ENCODE peak calls at places on chromosome 14, in ten cellular contexts. G is NB4, P is IMR-90, V is GM12878, Z is right lobe of liver, A is vagina, F is upper lobe of left lung, S is body of pancreas, X is uterus, Y is HepG2. B is an unnamed sample.

GRCh38 chr14:69354383-69355154 is 43.5 kb downstream of the ERH start:
- DNase-seq in Y (peak; percentile 16), P (peak; percentile 5), A (no peak), Z (no peak), V (peak; percentile 87), G (no peak), S (no peak), X (no peak), F (no peak), B (peak; percentile 44)

GRCh38 chr14:57078054-57078453 is 190.7 kb downstream of the EXOC5 start:
- DNase-seq in P (no peak), Y (no peak), A (no peak), V (no peak), F (no peak), S (no peak), Z (no peak), G (no peak), X (no peak), B (no peak)

GRCh38 chr14:77041837-77042557 is 13.5 kb upstream of the IRF2BPL start:
- DNase-seq in V (no peak), A (no peak), Z (peak; percentile 68), G (peak; percentile 50), S (peak; percentile 86), X (peak; percentile 72), P (peak; percentile 98), Y (no peak), F (no peak), B (peak; percentile 52)

GRCh38 chr14:88868558-88869159 is 44.2 kb downstream of the TTC8 start:
- DNase-seq in V (no peak), A (no peak), Y (peak; percentile 12), P (peak; percentile 23), S (no peak), Z (no peak), F (no peak), X (no peak), G (peak; percentile 31), B (no peak)

GRCh38 chr14:45104571-45104970 is 20.7 kb downstream of the PRPF39 start:
- DNase-seq in G (no peak), A (no peak), P (no peak), V (no peak), X (no peak), Z (no peak), S (no peak), Y (no peak), F (no peak), B (no peak)

GRCh38 chr14:104252256-104253215 is 114.1 kb downstream of the KIF26A start:
- DNase-seq in G (no peak), F (no peak), P (no peak), V (no peak), S (no peak), Z (no peak), X (no peak), Y (no peak), A (peak; percentile 27), B (peak; percentile 29)

GRCh38 chr14:101537286-101537685 is 24.0 kb upstream of the DIO3 start:
- DNase-seq in Z (no peak), F (no peak), G (no peak), A (no peak), Y (no peak), P (no peak), S (no peak), V (no peak), X (no peak), B (no peak)

GRCh38 chr14:34604990-34605389 is 25.0 kb downstream of the SNX6 start:
- DNase-seq in Y (no peak), X (no peak), V (no peak), F (no peak), G (no peak), A (no peak), S (no peak), Z (no peak), P (peak; percentile 51), B (no peak)

GRCh38 chr14:38808734-38809455 is 294.1 kb downstream of the SEC23A start:
- DNase-seq in A (no peak), Y (peak; percentile 21), X (no peak), S (no peak), P (no peak), F (no peak), G (peak; percentile 3), V (no peak), Z (no peak), B (peak; percentile 26)
- TF ChIP-seq POLR2A in A (no peak), Y (no peak), X (no peak), S (no peak), P (no peak), F (no peak), G (no peak), V (no peak), Z (no peak), B (no peak)

DNA sequence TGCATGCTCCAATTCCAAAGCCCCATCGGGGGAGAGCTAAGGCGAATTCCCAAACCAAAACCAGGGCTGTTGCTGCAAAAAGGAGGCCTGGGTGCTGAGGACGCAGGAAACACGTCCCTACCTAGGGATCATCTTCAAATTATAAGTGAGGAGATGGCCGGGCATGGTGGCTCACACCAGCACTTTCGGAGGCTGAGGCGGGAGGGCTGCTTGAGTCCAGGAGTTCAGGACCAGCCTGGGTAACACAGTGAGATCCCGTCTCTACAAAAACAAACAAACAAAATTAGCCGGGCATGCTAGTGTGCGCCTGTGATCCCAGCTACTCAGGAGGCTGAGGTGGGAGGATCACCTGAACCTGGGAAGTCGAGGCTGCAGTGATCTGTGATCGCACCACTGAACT is 143.2 kb downstream of the CALM1 start:
- DNase-seq in P (no peak), A (no peak), V (no peak), G (no peak), S (no peak), Y (no peak), Z (no peak), F (no peak), X (no peak), B (no peak)
- TF ChIP-seq POLR2A in P (no peak), A (no peak), V (no peak), G (no peak), S (no peak), Y (no peak), Z (no peak), F (no peak), X (no peak), B (no peak)

GRCh38 chr14:49583629-49584028 is 2.6 kb downstream of the RPS29 start:
- DNase-seq in V (no peak), Y (no peak), A (no peak), P (peak; percentile 38), G (no peak), Z (no peak), X (no peak), F (no peak), S (no peak), B (no peak)

GRCh38 chr14:49584058-49584457 is 2.1 kb downstream of the RPS29 start:
- DNase-seq in A (no peak), P (no peak), S (no peak), Y (no peak), F (no peak), X (no peak), Z (no peak), V (no peak), G (no peak), B (no peak)

GRCh38 chr14:49586673-49587460 is 687 bp upstream of the RPS29 start:
- DNase-seq in X (peak; percentile 34), G (peak; percentile 80), Y (peak; percentile 52), F (peak; percentile 25), V (peak; percentile 67), A (no peak), Z (no peak), P (peak; percentile 82), S (no peak), B (no peak)

GRCh38 chr14:49589387-49589786 is 3.2 kb upstream of the RPS29 start:
- DNase-seq in V (no peak), G (no peak), Z (no peak), P (no peak), S (no peak), A (no peak), F (no peak), X (no peak), Y (no peak), B (no peak)

DNA sequence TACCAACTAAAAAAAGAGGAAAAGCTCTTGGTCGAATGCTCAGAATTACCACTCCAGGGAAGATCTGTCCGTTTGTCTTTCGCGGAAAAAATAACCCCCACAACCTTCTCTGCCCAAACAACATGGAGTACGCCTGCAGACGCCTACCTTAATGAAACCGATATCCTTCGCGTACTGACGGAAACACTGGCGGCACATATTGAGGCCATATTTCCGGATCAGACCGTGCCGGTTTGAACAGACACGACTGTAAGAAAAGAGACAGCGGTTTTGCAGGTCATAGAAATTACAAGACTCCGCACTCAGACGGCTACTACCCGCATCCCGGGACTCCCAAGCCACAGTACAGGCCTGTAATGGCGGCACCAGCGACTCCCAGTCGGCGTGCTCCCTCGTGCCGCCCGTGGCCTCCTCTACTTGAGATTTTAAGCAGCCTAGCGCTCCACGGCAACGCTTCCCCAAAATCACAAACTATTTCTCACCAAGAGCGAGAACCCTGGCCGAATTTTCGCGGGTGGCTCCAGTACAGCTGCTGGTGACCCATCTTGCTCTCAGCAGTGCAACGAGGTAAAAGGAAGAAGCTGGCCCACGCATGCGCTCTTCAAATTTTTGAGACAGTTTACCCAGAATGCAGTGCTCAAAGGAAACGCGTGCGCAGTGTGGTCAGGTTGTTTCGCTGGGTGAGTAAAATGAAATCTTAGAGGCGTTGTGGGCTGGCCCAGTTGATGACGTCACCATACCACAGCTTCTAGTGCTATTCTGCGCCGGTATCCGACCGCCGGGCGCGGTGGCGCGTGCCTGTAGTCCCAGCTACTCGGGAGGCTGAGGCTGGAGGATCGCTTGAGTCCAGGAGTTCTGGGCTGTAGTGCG is at the start of gene RPS29:
- DNase-seq in G (peak; percentile 98), X (peak; percentile 98), F (peak; percentile 97), V (peak; percentile 99), P (peak; percentile 99), A (peak; percentile 99), Z (peak; percentile 98), Y (peak; percentile 99), S (peak; percentile 99), B (peak; percentile 99)
- TF ChIP-seq POLR2A in G (peak; percentile 88), X (peak; percentile 80), F (peak; percentile 95), V (peak; percentile 91), P (peak; percentile 93), A (no peak), Z (peak; percentile 90), Y (peak; percentile 98), S (peak; percentile 80), B (no peak)

GRCh38 chr14:50001146-50001998 is 108.5 kb downstream of the ARF6 start:
- DNase-seq in G (peak; percentile 62), A (peak; percentile 93), V (no peak), X (peak; percentile 35), Y (peak; percentile 86), Z (peak; percentile 84), P (peak; percentile 70), S (peak; percentile 61), F (peak; percentile 50), B (peak; percentile 75)

GRCh38 chr14:50002926-50003212 is 110.0 kb downstream of the ARF6 start:
- DNase-seq in F (no peak), A (no peak), X (no peak), G (no peak), Y (no peak), P (no peak), V (no peak), Z (no peak), S (no peak), B (no peak)

GRCh38 chr14:50003213-50004021 is 110.5 kb downstream of the ARF6 start:
- DNase-seq in X (peak; percentile 81), Z (peak; percentile 94), V (peak; percentile 60), S (peak; percentile 78), Y (peak; percentile 71), P (peak; percentile 35), G (peak; percentile 89), A (no peak), F (peak; percentile 95), B (peak; percentile 85)

GRCh38 chr14:50000215-50001145 is 107.6 kb downstream of the ARF6 start:
- DNase-seq in V (no peak), X (peak; percentile 68), F (peak; percentile 78), G (peak; percentile 85), Z (peak; percentile 53), S (peak; percentile 63), Y (peak; percentile 36), A (no peak), P (peak; percentile 84), B (peak; percentile 56)

DNA sequence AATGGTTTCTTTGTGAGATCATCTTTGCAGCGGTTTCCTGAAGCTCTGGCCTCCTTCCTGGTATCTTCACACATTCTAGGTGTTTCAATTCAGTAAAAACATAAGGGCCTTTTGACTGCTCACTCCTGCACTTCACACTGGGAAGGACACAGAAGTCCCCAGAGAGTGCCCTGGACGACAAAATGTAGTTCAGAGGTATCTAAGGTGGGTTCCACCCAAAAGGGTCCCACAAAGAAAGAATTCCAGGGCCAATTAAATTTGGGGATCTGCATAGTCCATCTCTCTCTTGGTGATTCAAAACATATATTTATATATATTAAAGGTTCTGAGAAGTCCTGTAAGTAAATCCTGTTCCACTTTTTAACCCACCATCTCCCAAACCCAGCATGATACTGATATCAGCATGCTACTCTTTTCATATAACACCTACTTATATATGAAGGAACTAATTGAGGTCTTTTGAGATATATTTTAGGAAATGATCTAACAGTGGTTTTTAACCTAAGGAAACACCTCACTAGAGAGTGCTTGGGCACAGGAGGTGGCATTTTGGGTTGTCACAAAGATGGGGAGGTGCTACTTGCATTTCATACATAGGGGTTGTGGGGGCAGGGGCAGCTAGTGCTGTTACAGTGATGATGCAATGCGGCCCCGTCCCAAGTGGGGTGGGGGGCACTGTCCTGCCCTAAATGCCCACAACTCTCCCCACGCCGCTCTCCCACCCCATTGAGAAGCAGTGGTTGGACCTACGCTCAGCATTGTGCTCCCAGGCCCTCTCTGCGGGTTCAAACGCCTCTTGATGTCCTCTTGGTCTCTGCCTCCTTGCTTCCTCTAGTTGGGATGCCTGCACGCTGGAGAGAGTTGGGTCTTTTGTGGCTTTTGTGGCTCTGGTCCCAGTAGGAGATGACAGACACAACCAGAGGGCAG is 109.4 kb downstream of the ARF6 start:
- DNase-seq in X (no peak), Z (no peak), Y (no peak), F (no peak), P (no peak), S (peak; percentile 37), G (peak; percentile 65), V (peak; percentile 82), A (no peak), B (peak; percentile 34)
- TF ChIP-seq POLR2A in X (no peak), Z (no peak), Y (no peak), F (peak; percentile 15), P (no peak), S (no peak), G (no peak), V (no peak), A (no peak), B (no peak)

B was measured in stomach.